ENCODE peak calls at places on chromosomes 6 and 20, in ten cellular contexts. F is lower leg skin, E is Peyer's patch, S is A549, C is fibroblast of the aortic adventitia, Y is GDM1, G is T-helper 2 cell, J is H54, R is neural crest cell, X is HS-27A. U is an unnamed sample.

GRCh38 chr20:58397429-58397828 is 8.4 kb downstream of the VAPB start:
- DNase-seq in F (no peak), E (no peak), S (no peak), C (no peak), Y (no peak), G (no peak), J (no peak), R (no peak), X (no peak), U (no peak)

GRCh38 chr6:121849477-121849876 is 414.0 kb downstream of the GJA1 start:
- DNase-seq in F (peak; percentile 31), E (peak; percentile 48), S (peak; percentile 61), C (peak; percentile 87), Y (peak; percentile 73), G (peak; percentile 11), J (peak; percentile 10), R (peak; percentile 50), X (peak; percentile 79), U (no peak)

GRCh38 chr6:170178561-170179477 is 112.1 kb downstream of the DLL1 start:
- DNase-seq in F (peak; percentile 85), E (peak; percentile 72), S (no peak), C (peak; percentile 69), Y (no peak), G (no peak), J (no peak), R (no peak), X (no peak), U (no peak)

GRCh38 chr6:77362055-77362454 is 101.2 kb downstream of the HTR1B start:
- DNase-seq in F (no peak), E (no peak), S (no peak), C (no peak), Y (no peak), G (no peak), J (no peak), R (no peak), X (no peak), U (no peak)

GRCh38 chr6:26240157-26240980 is 124.6 kb upstream of the BTN3A2 start:
- DNase-seq in F (no peak), E (peak; percentile 81), S (no peak), C (peak; percentile 75), Y (no peak), G (peak; percentile 98), J (no peak), R (no peak), X (no peak), U (peak; percentile 31)

GRCh38 chr6:107102414-107102805 is 12.9 kb downstream of the BEND3 start:
- DNase-seq in F (no peak), E (peak; percentile 9), S (no peak), C (no peak), Y (no peak), G (no peak), J (no peak), R (no peak), X (no peak), U (no peak)

GRCh38 chr6:159311618-159312017 is 142.4 kb downstream of the FNDC1 start:
- DNase-seq in F (no peak), E (no peak), S (no peak), C (no peak), Y (no peak), G (peak; percentile 17), J (no peak), R (no peak), X (peak; percentile 11), U (no peak)

GRCh38 chr6:138689849-138690248 is 83.7 kb upstream of the CCDC28A start:
- DNase-seq in F (no peak), E (no peak), S (no peak), C (no peak), Y (no peak), G (no peak), J (no peak), R (no peak), X (no peak), U (no peak)

GRCh38 chr6:26311385-26312095 is 53.5 kb upstream of the BTN3A2 start:
- DNase-seq in F (peak; percentile 53), E (peak; percentile 59), S (peak; percentile 82), C (peak; percentile 83), Y (peak; percentile 49), G (peak; percentile 77), J (no peak), R (no peak), X (peak; percentile 78), U (no peak)

GRCh38 chr6:128763599-128764300 is 119.2 kb upstream of the LAMA2 start:
- DNase-seq in F (no peak), E (no peak), S (no peak), C (no peak), Y (no peak), G (no peak), J (no peak), R (no peak), X (no peak), U (no peak)

GRCh38 chr6:148464319-148465010 is 121.8 kb downstream of the SASH1 start:
- DNase-seq in F (peak; percentile 75), E (peak; percentile 80), S (peak; percentile 53), C (peak; percentile 89), Y (no peak), G (peak; percentile 47), J (peak; percentile 23), R (peak; percentile 76), X (peak; percentile 69), U (no peak)

GRCh38 chr6:32972353-32973143 is 4.2 kb downstream of the BRD2 start:
- DNase-seq in F (no peak), E (peak; percentile 79), S (no peak), C (no peak), Y (peak; percentile 58), G (peak; percentile 60), J (no peak), R (no peak), X (no peak), U (peak; percentile 42)

GRCh38 chr6:170181338-170181690 is 109.6 kb downstream of the DLL1 start:
- DNase-seq in F (no peak), E (no peak), S (no peak), C (no peak), Y (no peak), G (no peak), J (no peak), R (no peak), X (no peak), U (no peak)

GRCh38 chr6:43540507-43540906 is 23.6 kb downstream of the POLR1C start:
- DNase-seq in F (no peak), E (no peak), S (no peak), C (no peak), Y (no peak), G (no peak), J (no peak), R (no peak), X (no peak), U (no peak)

GRCh38 chr6:37513155-37513554 is 13.5 kb upstream of the CCDC167 start:
- DNase-seq in F (no peak), E (no peak), S (no peak), C (no peak), Y (no peak), G (no peak), J (no peak), R (no peak), X (no peak), U (no peak)

GRCh38 chr6:33592280-33592594 is 12.2 kb upstream of the BAK1 start:
- DNase-seq in F (no peak), E (no peak), S (no peak), C (no peak), Y (no peak), G (no peak), J (no peak), R (no peak), X (no peak), U (no peak)

GRCh38 chr6:154060076-154060475 is 21.0 kb downstream of the OPRM1 start:
- DNase-seq in F (no peak), E (no peak), S (no peak), C (no peak), Y (no peak), G (no peak), J (no peak), R (no peak), X (no peak), U (no peak)

GRCh38 chr6:3888153-3888957 is 39.2 kb downstream of the FAM50B start:
- DNase-seq in F (peak; percentile 44), E (no peak), S (peak; percentile 80), C (peak; percentile 52), Y (no peak), G (no peak), J (no peak), R (no peak), X (no peak), U (no peak)

GRCh38 chr6:7138111-7138510 is 30.4 kb downstream of the RREB1 start:
- DNase-seq in F (no peak), E (no peak), S (no peak), C (no peak), Y (no peak), G (no peak), J (no peak), R (no peak), X (no peak), U (no peak)

GRCh38 chr6:68313911-68314310 is 321.2 kb upstream of the ADGRB3 start:
- DNase-seq in F (no peak), E (no peak), S (peak; percentile 1), C (peak; percentile 44), Y (no peak), G (no peak), J (no peak), R (no peak), X (no peak), U (no peak)

GRCh38 chr6:142302427-142303190 is 802 bp downstream of the ADGRG6 start:
- DNase-seq in F (peak; percentile 42), E (no peak), S (peak; percentile 74), C (no peak), Y (no peak), G (no peak), J (no peak), R (no peak), X (no peak), U (no peak)

GRCh38 chr6:97120511-97120910 is 162.5 kb downstream of the MMS22L start:
- DNase-seq in F (no peak), E (no peak), S (no peak), C (no peak), Y (no peak), G (no peak), J (no peak), R (no peak), X (no peak), U (no peak)

GRCh38 chr6:28635547-28636158 is 110.0 kb downstream of the GPX5 start:
- DNase-seq in F (no peak), E (no peak), S (no peak), C (no peak), Y (no peak), G (no peak), J (no peak), R (no peak), X (no peak), U (no peak)

GRCh38 chr6:90156861-90157260 is 139.8 kb downstream of the BACH2 start:
- DNase-seq in F (no peak), E (no peak), S (no peak), C (no peak), Y (no peak), G (peak; percentile 32), J (no peak), R (no peak), X (no peak), U (no peak)

GRCh38 chr6:102961902-102962301 is 1568.4 kb downstream of the GRIK2 start:
- DNase-seq in F (no peak), E (no peak), S (no peak), C (no peak), Y (no peak), G (no peak), J (no peak), R (no peak), X (no peak), U (no peak)

GRCh38 chr6:24524801-24525200 is 30.0 kb downstream of the ALDH5A1 start:
- DNase-seq in F (no peak), E (no peak), S (peak; percentile 58), C (peak; percentile 51), Y (peak; percentile 19), G (peak; percentile 51), J (peak; percentile 13), R (no peak), X (no peak), U (no peak)

GRCh38 chr6:119586250-119586882 is 236.8 kb upstream of the MAN1A1 start:
- DNase-seq in F (no peak), E (no peak), S (no peak), C (no peak), Y (no peak), G (no peak), J (no peak), R (no peak), X (no peak), U (no peak)

GRCh38 chr20:54938707-54939106 is 463.3 kb downstream of the DOK5 start:
- DNase-seq in F (no peak), E (no peak), S (no peak), C (no peak), Y (no peak), G (no peak), J (no peak), R (no peak), X (no peak), U (no peak)

U was measured in T-helper 22 cell.